ENCODE peak calls at places on chromosomes 3 and 15, in ten cellular contexts. Y is lower leg skin, W is uterus, M is heart right ventricle, A is Calu3, U is HCT116, N is natural killer cell, Q is cardiac fibroblast, S is endothelial cell, V is AG10803. J is an unnamed sample.

GRCh38 chr15:55627730-55628368 is 39.7 kb upstream of the PYGO1 start:
- DNase-seq in Y (peak), W (peak), M (no peak), A (peak), U (peak), N (no peak), Q (peak), S (no peak), V (peak), J (no peak)

GRCh38 chr3:151552589-151552988 is 91.7 kb upstream of the IGSF10 start:
- DNase-seq in Y (no peak), W (no peak), M (no peak), A (no peak), U (no peak), N (no peak), Q (peak), S (no peak), V (no peak), J (no peak)

GRCh38 chr3:140617135-140617534 is 60.7 kb upstream of the TRIM42 start:
- DNase-seq in Y (no peak), W (no peak), M (no peak), A (no peak), U (no peak), N (no peak), Q (no peak), S (no peak), V (no peak), J (no peak)

GRCh38 chr15:39934415-39935044 is 615 bp downstream of the EIF2AK4 start:
- DNase-seq in Y (no peak), W (no peak), M (no peak), A (no peak), U (no peak), N (no peak), Q (peak), S (peak), V (peak), J (peak)

GRCh38 chr15:70018646-70019600 is 78.8 kb downstream of the TLE3 start:
- DNase-seq in Y (no peak), W (no peak), M (no peak), A (no peak), U (no peak), N (no peak), Q (no peak), S (no peak), V (no peak), J (no peak)

GRCh38 chr3:108406661-108407206 is 103.7 kb downstream of the MYH15 start:
- DNase-seq in Y (peak), W (no peak), M (no peak), A (peak), U (peak), N (no peak), Q (peak), S (peak), V (peak), J (peak)

GRCh38 chr15:74317820-74318375 is 49.5 kb downstream of the CYP11A1 start:
- DNase-seq in Y (peak), W (peak), M (peak), A (no peak), U (no peak), N (no peak), Q (peak), S (peak), V (peak), J (no peak)

GRCh38 chr3:52006017-52006819 is 10.5 kb upstream of the RPL29 start:
- DNase-seq in Y (no peak), W (no peak), M (no peak), A (no peak), U (no peak), N (no peak), Q (no peak), S (no peak), V (no peak), J (no peak)

GRCh38 chr3:128867200-128868125 is 12.0 kb upstream of the ACAD9 start:
- DNase-seq in Y (no peak), W (no peak), M (no peak), A (no peak), U (no peak), N (no peak), Q (no peak), S (no peak), V (peak), J (no peak)

GRCh38 chr15:31228980-31229826 is 97.4 kb upstream of the KLF13 start:
- DNase-seq in Y (no peak), W (no peak), M (no peak), A (peak), U (no peak), N (no peak), Q (no peak), S (no peak), V (no peak), J (no peak)

GRCh38 chr15:98142584-98142983 is 182.1 kb downstream of the ARRDC4 start:
- DNase-seq in Y (no peak), W (no peak), M (no peak), A (no peak), U (no peak), N (no peak), Q (no peak), S (peak), V (no peak), J (no peak)

GRCh38 chr15:100043069-100043641 is 298.6 kb downstream of the ADAMTS17 start:
- DNase-seq in Y (no peak), W (no peak), M (no peak), A (peak), U (peak), N (no peak), Q (peak), S (no peak), V (peak), J (no peak)

GRCh38 chr3:185824467-185825378 is at the start of gene IGF2BP2:
- DNase-seq in Y (peak), W (peak), M (peak), A (peak), U (no peak), N (peak), Q (peak), S (peak), V (peak), J (peak)

GRCh38 chr15:40696228-40696627 is 1.3 kb downstream of the RAD51 start:
- DNase-seq in Y (no peak), W (no peak), M (no peak), A (no peak), U (no peak), N (no peak), Q (peak), S (no peak), V (no peak), J (no peak)

GRCh38 chr15:26101443-26101842 is 238.3 kb upstream of the ATP10A start:
- DNase-seq in Y (no peak), W (no peak), M (no peak), A (no peak), U (no peak), N (no peak), Q (no peak), S (no peak), V (no peak), J (no peak)

GRCh38 chr15:26097216-26097615 is 234.1 kb upstream of the ATP10A start:
- DNase-seq in Y (no peak), W (no peak), M (no peak), A (no peak), U (no peak), N (no peak), Q (no peak), S (no peak), V (no peak), J (no peak)

GRCh38 chr15:26098801-26099200 is 235.7 kb upstream of the ATP10A start:
- DNase-seq in Y (no peak), W (no peak), M (no peak), A (no peak), U (no peak), N (no peak), Q (no peak), S (no peak), V (no peak), J (no peak)

GRCh38 chr15:26091184-26091583 is 228.1 kb upstream of the ATP10A start:
- DNase-seq in Y (no peak), W (no peak), M (no peak), A (no peak), U (no peak), N (no peak), Q (no peak), S (no peak), V (no peak), J (no peak)

DNA sequence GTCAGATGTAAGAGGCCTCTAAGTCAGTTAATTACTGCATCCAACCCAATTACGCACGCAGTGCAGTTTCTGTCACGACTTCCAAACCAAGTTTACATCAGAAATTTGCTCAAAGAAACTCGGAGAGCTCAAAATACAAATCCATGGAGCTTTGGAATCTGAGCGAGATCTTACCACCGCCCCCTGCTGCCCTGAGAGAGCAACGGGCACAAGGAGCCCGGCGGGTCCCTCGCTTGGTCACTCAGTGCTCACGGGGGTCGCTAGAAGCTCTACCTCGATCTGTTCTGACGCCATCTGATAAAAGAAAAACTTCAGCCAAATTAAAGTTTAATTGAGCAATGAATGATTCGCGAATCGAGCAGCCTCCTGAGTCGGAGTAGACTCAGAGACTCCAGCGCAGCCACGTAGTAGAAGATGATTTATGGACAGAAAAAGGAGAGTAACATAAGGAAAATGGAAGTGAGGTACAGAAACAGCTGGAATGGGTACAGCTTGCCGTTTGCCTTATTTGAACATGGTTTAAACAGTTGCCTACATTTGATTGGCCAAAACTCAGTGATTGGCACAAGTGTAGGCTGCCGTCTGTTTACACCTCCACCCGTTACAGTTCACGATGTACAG is 232.7 kb upstream of the ATP10A start:
- DNase-seq in Y (no peak), W (no peak), M (no peak), A (no peak), U (no peak), N (no peak), Q (no peak), S (peak), V (no peak), J (no peak)
- TF ChIP-seq CTCF in Y (no peak), W (no peak), M (peak), A (no peak), U (no peak), N (peak), Q (peak), S (no peak), V (peak), J (no peak)

DNA sequence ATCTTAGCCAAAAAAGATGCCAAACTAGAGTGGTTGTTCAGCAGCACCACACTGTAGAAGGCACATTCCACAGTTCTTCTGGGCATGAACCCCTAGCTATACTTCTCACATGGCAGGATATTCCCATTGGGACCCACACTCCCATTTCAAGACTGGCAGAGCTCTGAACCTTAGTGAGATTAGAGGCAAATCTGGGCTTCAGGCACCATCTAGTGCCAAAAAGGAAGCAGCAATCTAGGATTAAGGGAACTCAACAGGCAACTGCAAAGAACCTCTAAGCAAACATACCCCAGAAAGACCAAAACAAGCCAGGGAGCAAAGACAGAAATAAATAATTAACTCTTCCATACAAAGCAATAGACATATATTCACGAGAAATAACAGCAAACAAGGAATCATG is 66.2 kb downstream of the TAFA4 start:
- DNase-seq in Y (no peak), W (no peak), M (no peak), A (no peak), U (no peak), N (no peak), Q (no peak), S (no peak), V (no peak), J (no peak)
- TF ChIP-seq CTCF in Y (no peak), W (no peak), M (no peak), A (no peak), U (no peak), N (no peak), Q (no peak), S (no peak), V (no peak), J (no peak)

DNA sequence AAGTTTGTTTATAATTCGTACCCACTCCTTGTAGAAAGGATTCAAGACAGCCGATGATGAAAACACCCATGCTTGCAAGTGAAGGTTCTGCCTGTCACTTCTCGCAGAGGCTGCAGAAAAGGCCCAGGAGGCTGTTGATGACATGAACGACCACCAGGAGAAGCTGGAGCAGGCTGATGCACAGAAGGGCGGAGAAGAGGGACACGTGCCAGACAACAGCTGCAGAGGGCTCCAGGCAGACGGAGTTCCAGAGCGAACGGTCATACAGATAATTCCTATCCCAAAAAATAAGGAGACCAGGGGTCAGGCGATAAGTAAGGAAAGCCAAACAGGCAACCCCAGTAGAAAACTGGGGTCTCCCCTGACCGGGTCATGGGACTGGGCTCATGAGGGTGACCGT is 5.7 kb upstream of the DYNLT2B start:
- DNase-seq in Y (no peak), W (no peak), M (peak), A (no peak), U (no peak), N (no peak), Q (peak), S (peak), V (peak), J (no peak)
- TF ChIP-seq CTCF in Y (no peak), W (no peak), M (no peak), A (no peak), U (no peak), N (no peak), Q (peak), S (no peak), V (peak), J (no peak)

DNA sequence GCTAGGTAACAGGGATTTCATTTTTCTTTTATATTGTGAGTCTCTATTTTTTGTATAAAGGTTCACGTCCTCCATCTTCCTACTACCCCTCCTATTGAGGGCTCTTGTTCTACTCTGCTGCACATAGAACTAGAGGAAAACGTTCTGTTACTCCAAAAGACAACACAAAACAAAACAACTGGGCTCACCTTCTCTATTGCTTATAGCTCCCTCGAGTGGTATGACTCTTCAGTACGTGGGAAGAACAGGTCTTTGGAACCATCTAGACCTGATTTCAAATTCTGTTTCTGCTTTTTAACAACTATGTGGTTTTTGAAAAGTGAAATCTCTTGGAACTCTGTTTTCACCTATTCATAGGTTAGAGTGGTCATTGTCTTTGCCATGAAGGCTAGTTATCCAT is 515.3 kb downstream of the SOX2 start:
- DNase-seq in Y (no peak), W (no peak), M (no peak), A (no peak), U (no peak), N (no peak), Q (no peak), S (no peak), V (no peak), J (no peak)
- TF ChIP-seq CTCF in Y (no peak), W (no peak), M (no peak), A (no peak), U (peak), N (no peak), Q (no peak), S (no peak), V (no peak), J (no peak)

DNA sequence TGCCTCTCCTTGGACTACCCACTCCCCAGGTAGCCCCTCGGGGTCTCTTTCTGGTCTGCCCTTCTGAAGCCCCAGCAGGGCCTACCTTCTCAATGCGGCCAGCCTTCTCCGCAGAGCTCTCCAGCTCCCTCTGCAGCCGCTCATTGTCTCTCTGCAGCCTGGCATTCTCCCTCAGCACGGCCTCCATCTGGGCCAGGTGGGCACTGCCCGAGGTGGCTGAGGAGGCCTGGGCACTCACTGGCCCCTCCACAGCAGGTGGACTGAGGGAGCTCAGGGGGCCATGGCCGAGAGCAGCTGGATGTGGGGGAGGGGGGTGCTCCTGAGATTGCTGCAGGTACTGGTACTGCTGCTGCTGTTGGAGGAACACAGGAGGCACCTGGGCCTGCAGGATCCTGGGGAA is 6.8 kb downstream of the AMOTL2 start:
- DNase-seq in Y (no peak), W (no peak), M (no peak), A (no peak), U (no peak), N (no peak), Q (no peak), S (no peak), V (peak), J (no peak)
- TF ChIP-seq CTCF in Y (no peak), W (no peak), M (no peak), A (peak), U (no peak), N (no peak), Q (no peak), S (no peak), V (peak), J (no peak)

GRCh38 chr15:90698629-90699028 is 18.5 kb upstream of the BLM start:
- DNase-seq in Y (no peak), W (no peak), M (no peak), A (no peak), U (no peak), N (no peak), Q (no peak), S (no peak), V (no peak), J (no peak)

GRCh38 chr15:90705212-90705611 is 11.9 kb upstream of the BLM start:
- DNase-seq in Y (no peak), W (no peak), M (no peak), A (no peak), U (no peak), N (no peak), Q (no peak), S (no peak), V (no peak), J (no peak)

GRCh38 chr15:90703455-90703854 is 13.7 kb upstream of the BLM start:
- DNase-seq in Y (no peak), W (no peak), M (no peak), A (no peak), U (no peak), N (no peak), Q (no peak), S (no peak), V (no peak), J (no peak)

GRCh38 chr15:90701048-90701447 is 16.1 kb upstream of the BLM start:
- DNase-seq in Y (no peak), W (no peak), M (no peak), A (no peak), U (no peak), N (no peak), Q (no peak), S (no peak), V (no peak), J (no peak)

DNA sequence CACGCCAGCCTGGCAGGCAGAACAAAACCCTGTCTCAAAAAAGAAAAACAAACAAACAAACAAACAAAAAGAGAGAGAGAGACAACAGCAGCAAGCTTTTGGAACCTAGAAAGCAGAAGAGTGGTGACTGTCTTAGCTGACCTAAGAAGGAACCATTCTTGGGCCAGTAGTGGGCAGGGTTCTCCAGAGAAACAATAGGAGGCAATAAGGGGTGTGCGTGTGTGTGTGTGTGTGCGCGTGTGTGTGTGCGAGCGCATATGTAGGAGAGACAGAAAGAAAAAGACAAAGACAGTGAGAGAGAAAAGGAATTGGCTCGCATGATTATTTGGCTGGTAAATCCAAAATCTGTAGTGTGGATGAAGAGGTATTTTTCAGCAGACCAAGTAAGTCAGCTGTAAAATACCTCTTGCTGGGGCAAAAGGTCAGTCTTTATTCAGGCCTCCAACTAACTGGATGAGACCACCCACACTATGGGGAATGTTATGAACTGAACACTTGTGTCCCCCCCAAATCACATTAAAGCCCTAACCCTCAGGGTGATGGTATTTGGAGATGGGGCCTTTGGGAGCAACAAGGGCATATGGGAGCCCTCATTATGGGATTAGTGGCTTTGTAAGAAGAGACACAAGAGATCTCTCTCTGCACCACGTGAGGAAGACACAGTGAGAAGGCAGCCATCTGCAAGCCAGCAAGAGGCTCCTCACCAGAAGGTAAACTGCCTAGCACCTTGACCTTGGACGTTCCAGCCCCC is 15.1 kb upstream of the BLM start:
- DNase-seq in Y (no peak), W (no peak), M (peak), A (no peak), U (no peak), N (no peak), Q (peak), S (peak), V (peak), J (peak)
- TF ChIP-seq CTCF in Y (no peak), W (no peak), M (peak), A (no peak), U (no peak), N (no peak), Q (no peak), S (no peak), V (no peak), J (no peak)

DNA sequence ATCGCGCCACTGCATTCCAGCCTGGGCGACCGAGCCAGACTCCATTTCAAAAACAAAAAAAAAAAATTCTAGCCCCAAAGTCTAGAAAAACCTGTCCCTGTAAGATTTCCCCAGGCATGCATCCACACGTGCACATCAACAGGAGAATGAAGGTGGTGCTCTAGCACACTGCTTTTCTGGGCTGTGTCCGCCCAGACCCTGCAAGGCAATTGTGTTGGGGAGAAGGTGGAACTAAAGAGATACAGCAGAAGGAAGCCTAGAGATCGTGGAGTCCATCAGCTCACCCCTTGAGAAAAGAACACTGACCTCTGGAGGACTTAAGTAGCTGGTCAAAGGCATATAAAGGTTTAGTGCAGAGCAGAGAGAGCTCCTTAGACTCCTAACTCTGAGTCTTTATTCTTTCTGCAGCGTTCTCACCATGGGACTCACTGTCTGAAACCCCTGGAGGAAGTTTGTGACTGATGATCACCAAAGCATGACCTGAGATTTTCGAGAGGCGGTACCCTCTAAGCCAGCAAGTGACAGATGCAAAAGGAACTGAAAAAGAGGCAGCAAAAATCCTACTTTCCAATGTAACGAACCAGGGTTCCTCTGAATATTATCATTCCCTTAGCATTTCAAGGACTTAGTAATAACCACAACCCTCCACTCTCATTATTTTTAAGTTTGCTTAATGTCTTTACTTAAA is 179.8 kb downstream of the MEX3B start:
- DNase-seq in Y (no peak), W (no peak), M (no peak), A (no peak), U (no peak), N (no peak), Q (no peak), S (no peak), V (no peak), J (no peak)
- TF ChIP-seq CTCF in Y (no peak), W (no peak), M (no peak), A (no peak), U (no peak), N (no peak), Q (no peak), S (no peak), V (no peak), J (no peak)

J was measured in activated CD8-positive, alpha-beta T cell treated with anti-CD3 and anti-CD28 coated beads for 36 hours.